ENCODE peak calls at places on chromosomes 11 and 22, in five cellular contexts. J, R, L, Z and D are unnamed samples.

GRCh38 chr22:36580846-36581245 is 51.9 kb upstream of the EIF3D start:
- DNase-seq in J (no peak), R (no peak), L (no peak), Z (no peak), D (peak; percentile 5)

GRCh38 chr11:44619931-44620725 is 54.7 kb downstream of the CD82 start:
- DNase-seq in J (no peak), R (no peak), L (peak; percentile 3), Z (no peak), D (peak; percentile 1)

GRCh38 chr11:44899959-44900358 is 50.7 kb downstream of the TP53I11 start:
- DNase-seq in J (no peak), R (peak; percentile 34), L (no peak), Z (no peak), D (no peak)

GRCh38 chr11:66119348-66120133 is 49.5 kb downstream of the PACS1 start:
- DNase-seq in J (no peak), R (peak; percentile 52), L (no peak), Z (no peak), D (no peak)

GRCh38 chr22:44037519-44038370 is 13.6 kb downstream of the PARVB start:
- DNase-seq in J (no peak), R (no peak), L (peak; percentile 55), Z (peak; percentile 23), D (peak; percentile 28)

GRCh38 chr11:76023408-76024068 is 182.8 kb downstream of the WNT11 start:
- DNase-seq in J (no peak), R (no peak), L (no peak), Z (no peak), D (no peak)

GRCh38 chr22:22753526-22754267 is 109.3 kb downstream of the GGTLC2 start:
- DNase-seq in J (no peak), R (peak; percentile 70), L (no peak), Z (peak; percentile 47), D (no peak)

GRCh38 chr22:36147196-36147788 is 13.3 kb downstream of the APOL3 start:
- DNase-seq in J (no peak), R (peak; percentile 42), L (no peak), Z (no peak), D (no peak)

GRCh38 chr11:67648140-67648795 is 2.3 kb downstream of the ACY3 start:
- DNase-seq in J (no peak), R (peak; percentile 77), L (no peak), Z (no peak), D (peak; percentile 30)

GRCh38 chr11:96014234-96014633 is 90.3 kb upstream of the MTMR2 start:
- DNase-seq in J (no peak), R (no peak), L (no peak), Z (no peak), D (no peak)

GRCh38 chr11:32255876-32256275 is 165.0 kb downstream of the RCN1 start:
- DNase-seq in J (no peak), R (peak; percentile 37), L (no peak), Z (no peak), D (no peak)

GRCh38 chr22:20483771-20484170 is 11.8 kb downstream of the KLHL22 start:
- DNase-seq in J (no peak), R (no peak), L (no peak), Z (no peak), D (no peak)

GRCh38 chr11:78150754-78151153 is 11.3 kb upstream of the ALG8 start:
- DNase-seq in J (no peak), R (no peak), L (no peak), Z (no peak), D (no peak)

GRCh38 chr11:108574675-108575074 is 18.9 kb downstream of the EXPH5 start:
- DNase-seq in J (no peak), R (no peak), L (no peak), Z (no peak), D (no peak)

GRCh38 chr22:45262931-45263789 is 21.6 kb upstream of the UPK3A start:
- DNase-seq in J (peak; percentile 61), R (no peak), L (no peak), Z (no peak), D (no peak)

GRCh38 chr11:72577271-72577681 is 96.9 kb downstream of the PDE2A start:
- DNase-seq in J (peak; percentile 39), R (no peak), L (no peak), Z (no peak), D (peak; percentile 24)

GRCh38 chr11:6755303-6755952 is 16.3 kb downstream of the OR2AG2 start:
- DNase-seq in J (no peak), R (peak; percentile 67), L (peak; percentile 43), Z (peak; percentile 34), D (no peak)

GRCh38 chr22:30425616-30426394 is at the start of gene MTFP1:
- DNase-seq in J (peak; percentile 66), R (peak; percentile 91), L (peak; percentile 50), Z (peak; percentile 25), D (peak; percentile 42)

GRCh38 chr11:105769627-105770026 is 159.8 kb downstream of the GRIA4 start:
- DNase-seq in J (no peak), R (no peak), L (no peak), Z (no peak), D (no peak)

GRCh38 chr11:60987577-60988277 is 16.2 kb downstream of the CD6 start:
- DNase-seq in J (no peak), R (no peak), L (no peak), Z (no peak), D (no peak)

GRCh38 chr11:77071671-77072605 is 5.2 kb downstream of the CAPN5 start:
- DNase-seq in J (peak; percentile 42), R (no peak), L (no peak), Z (no peak), D (peak; percentile 11)

GRCh38 chr11:92540113-92540512 is 315.5 kb downstream of the FAT3 start:
- DNase-seq in J (no peak), R (no peak), L (no peak), Z (no peak), D (no peak)

GRCh38 chr22:27711756-27712155 is 89.8 kb downstream of the MN1 start:
- DNase-seq in J (no peak), R (no peak), L (no peak), Z (no peak), D (no peak)

GRCh38 chr22:36724836-36725235 is 21.3 kb upstream of the CACNG2 start:
- DNase-seq in J (no peak), R (no peak), L (no peak), Z (no peak), D (no peak)

GRCh38 chr11:125224391-125225015 is 60.0 kb downstream of the PKNOX2 start:
- DNase-seq in J (no peak), R (peak; percentile 43), L (peak; percentile 54), Z (peak; percentile 61), D (no peak)

GRCh38 chr22:19543970-19544708 is 19.9 kb upstream of the CLDN5 start:
- DNase-seq in J (peak; percentile 56), R (no peak), L (no peak), Z (no peak), D (no peak)

GRCh38 chr22:26892401-26893033 is 235.1 kb downstream of the MIAT start:
- DNase-seq in J (peak; percentile 65), R (no peak), L (no peak), Z (no peak), D (no peak)

GRCh38 chr11:108368134-108368533 is 99.2 kb downstream of the C11orf65 start:
- DNase-seq in J (no peak), R (no peak), L (no peak), Z (no peak), D (no peak)

GRCh38 chr11:116301141-116301540 is 471.6 kb downstream of the BUD13 start:
- DNase-seq in J (no peak), R (no peak), L (no peak), Z (no peak), D (no peak)

DNA sequence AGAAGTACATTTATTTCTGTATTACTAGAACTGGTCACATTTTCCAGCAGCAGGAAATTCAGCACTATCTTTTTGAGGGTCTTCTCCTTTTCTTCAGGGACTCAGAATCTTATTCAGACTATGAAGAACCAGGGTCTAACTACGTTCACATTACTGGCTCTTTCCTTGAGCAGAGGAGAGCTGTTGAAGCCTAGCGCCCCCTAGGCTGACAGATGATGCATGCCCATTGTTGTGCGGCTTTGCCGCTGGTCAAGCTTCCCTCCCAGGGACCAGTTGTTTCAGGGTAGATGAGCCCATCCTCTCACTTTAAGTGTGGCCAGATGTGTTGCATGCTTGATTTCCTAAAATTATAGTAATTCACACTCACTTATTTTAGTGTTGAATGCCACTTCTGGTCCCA is 168.2 kb upstream of the PDGFD start:
- DNase-seq in J (no peak), R (peak; percentile 74), L (no peak), Z (no peak), D (no peak)
- TF ChIP-seq CTCF in J (no peak), R (peak; percentile 73), L (no peak), Z (no peak), D (no peak)

DNA sequence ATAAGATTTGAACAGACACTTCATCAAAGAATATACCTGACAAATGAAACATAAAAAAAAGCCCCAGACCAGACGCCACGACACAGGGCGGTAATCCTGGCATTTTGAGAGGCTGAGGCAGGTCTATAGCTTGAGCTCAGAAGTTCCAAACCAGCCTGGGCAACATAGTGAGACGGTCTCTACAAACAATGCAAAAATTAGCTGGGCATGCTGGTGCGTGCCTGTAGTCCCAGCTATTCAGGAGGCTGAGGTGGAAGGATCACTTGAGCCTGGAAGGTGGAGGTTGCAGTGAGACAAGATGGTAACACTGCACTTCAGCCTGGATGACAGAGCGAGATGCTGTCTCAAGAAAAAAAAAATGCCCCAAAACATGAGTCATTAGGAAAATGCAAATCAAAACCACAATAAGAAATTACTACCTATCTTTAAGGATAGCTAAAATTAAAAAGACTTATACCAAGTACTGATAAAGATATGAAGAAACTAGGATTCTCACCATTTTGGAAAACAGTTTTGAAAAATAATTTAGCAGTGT is 91.7 kb upstream of the GRAMD1B start:
- DNase-seq in J (no peak), R (no peak), L (no peak), Z (no peak), D (no peak)
- TF ChIP-seq CTCF in J (no peak), R (no peak), L (no peak), Z (no peak), D (no peak)

GRCh38 chr11:2401436-2401984 is 960 bp downstream of the TSSC4 start:
- DNase-seq in J (no peak), R (no peak), L (no peak), Z (no peak), D (no peak)
- TF ChIP-seq CTCF in J (no peak), R (no peak), L (no peak), Z (no peak), D (no peak)

DNA sequence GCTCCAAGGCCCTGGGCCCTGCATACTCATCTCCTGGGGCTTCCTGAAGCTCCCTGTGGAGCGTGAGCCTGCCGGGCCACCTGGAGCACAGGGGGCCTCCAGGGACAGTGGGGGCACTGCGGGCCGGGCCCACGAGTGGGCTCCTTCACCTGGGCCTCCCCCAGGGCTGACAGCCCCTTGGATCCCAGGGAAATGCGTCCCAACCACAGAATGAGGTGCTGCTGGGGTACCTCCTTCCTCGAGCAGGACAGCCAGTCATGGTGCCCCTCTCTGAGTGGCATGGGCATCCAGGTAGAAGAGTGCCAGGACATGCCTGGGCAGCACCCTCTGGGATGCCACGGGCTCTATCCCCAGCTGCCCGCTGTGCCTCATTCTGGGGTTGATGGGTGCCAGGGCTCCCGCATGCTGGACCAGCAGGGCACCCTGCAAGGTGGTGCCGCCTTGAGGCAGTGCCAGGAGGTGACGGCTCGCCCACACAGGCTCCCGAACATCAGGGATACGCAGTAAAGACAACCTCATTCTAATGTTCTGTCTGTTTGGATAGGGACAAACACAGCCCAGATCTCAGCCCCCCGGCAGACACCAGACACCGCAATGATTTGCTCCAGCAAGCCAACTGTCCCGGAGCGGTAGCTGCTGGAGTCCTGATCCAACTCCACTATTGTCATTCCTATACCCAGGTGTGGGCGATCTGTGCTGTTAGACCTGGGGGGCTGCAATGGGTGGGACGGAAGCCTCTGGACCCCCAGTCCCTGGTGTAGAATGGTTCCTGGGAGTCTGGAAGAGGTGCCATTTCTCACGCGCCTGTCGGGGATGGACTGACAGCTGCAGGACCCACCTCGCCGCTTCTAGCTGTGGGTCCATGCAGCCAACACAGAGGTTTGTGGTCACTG is 25.8 kb downstream of the KRTAP5-5 start:
- DNase-seq in J (no peak), R (no peak), L (no peak), Z (no peak), D (no peak)
- TF ChIP-seq CTCF in J (no peak), R (no peak), L (no peak), Z (no peak), D (no peak)